ENCODE peak calls at places on chromosomes 6 and 20, in nine cellular contexts. G is GM12878, L is HL-60, J is HCT116, N is SK-N-SH, E is A549, Z is GM23338, C is Panc1, K is HepG2. B is an unnamed sample.

GRCh38 chr6:160933256-160933655 is 58.3 kb upstream of the MAP3K4 start:
- DNase-seq in G (no peak), L (no peak), J (no peak), N (peak), E (no peak), Z (peak), C (no peak), K (peak), B (no peak)

GRCh38 chr20:22430154-22430745 is 154.1 kb downstream of the FOXA2 start:
- DNase-seq in G (no peak), L (no peak), J (no peak), N (no peak), E (peak), Z (peak), C (peak), K (peak), B (peak)

GRCh38 chr20:39547546-39548410 is 585.6 kb downstream of the DHX35 start:
- DNase-seq in G (no peak), L (no peak), J (no peak), N (no peak), E (no peak), Z (peak), C (no peak), K (no peak), B (no peak)

GRCh38 chr6:6788394-6789020 is 200.0 kb downstream of the LY86 start:
- DNase-seq in G (no peak), L (no peak), J (no peak), N (no peak), E (no peak), Z (peak), C (no peak), K (no peak), B (peak)

GRCh38 chr6:96022225-96022624 is 6.5 kb downstream of the FUT9 start:
- DNase-seq in G (no peak), L (no peak), J (peak), N (no peak), E (no peak), Z (no peak), C (no peak), K (no peak), B (no peak)

GRCh38 chr6:169969372-169970099 is 218.1 kb downstream of the ERMARD start:
- DNase-seq in G (no peak), L (no peak), J (no peak), N (peak), E (no peak), Z (no peak), C (no peak), K (no peak), B (no peak)

GRCh38 chr20:22686097-22686496 is 101.7 kb upstream of the FOXA2 start:
- DNase-seq in G (no peak), L (no peak), J (peak), N (peak), E (peak), Z (peak), C (no peak), K (peak), B (peak)

GRCh38 chr20:4065405-4065841 is 50.1 kb upstream of the RNF24 start:
- DNase-seq in G (no peak), L (no peak), J (no peak), N (no peak), E (no peak), Z (no peak), C (no peak), K (no peak), B (no peak)

GRCh38 chr20:58612021-58612700 is 38.9 kb upstream of the STX16 start:
- DNase-seq in G (no peak), L (no peak), J (no peak), N (no peak), E (no peak), Z (no peak), C (no peak), K (no peak), B (no peak)

GRCh38 chr6:166751051-166751595 is 124.1 kb upstream of the RPS6KA2 start:
- DNase-seq in G (no peak), L (no peak), J (no peak), N (peak), E (no peak), Z (peak), C (no peak), K (no peak), B (no peak)
- TF ChIP-seq REST in G (no peak), L (no peak), J (no peak), N (no peak), E (no peak), Z (no peak), C (no peak), K (no peak), B (no peak)

GRCh38 chr6:90521955-90522354 is 64.9 kb downstream of the MAP3K7 start:
- DNase-seq in G (no peak), L (no peak), J (no peak), N (no peak), E (no peak), Z (no peak), C (no peak), K (no peak), B (no peak)
- TF ChIP-seq REST in G (no peak), L (no peak), J (no peak), N (no peak), E (no peak), Z (no peak), C (no peak), K (no peak), B (no peak)

GRCh38 chr6:158819977-158820632 is 937 bp upstream of the EZR start:
- DNase-seq in G (no peak), L (no peak), J (no peak), N (no peak), E (no peak), Z (no peak), C (no peak), K (no peak), B (peak)

GRCh38 chr6:158818580-158819212 is 472 bp downstream of the EZR start:
- DNase-seq in G (no peak), L (peak), J (no peak), N (peak), E (peak), Z (peak), C (no peak), K (peak), B (peak)

GRCh38 chr6:158817298-158818007 is 1.7 kb downstream of the EZR start:
- DNase-seq in G (no peak), L (no peak), J (no peak), N (peak), E (no peak), Z (peak), C (no peak), K (peak), B (peak)

GRCh38 chr6:158818008-158818579 is 1.1 kb downstream of the EZR start:
- DNase-seq in G (no peak), L (no peak), J (no peak), N (peak), E (peak), Z (peak), C (no peak), K (peak), B (peak)

GRCh38 chr6:158819213-158819976 is at the start of gene EZR:
- DNase-seq in G (no peak), L (peak), J (peak), N (peak), E (peak), Z (peak), C (no peak), K (peak), B (peak)
- TF ChIP-seq REST in G (no peak), L (no peak), J (no peak), N (no peak), E (no peak), Z (no peak), C (no peak), K (no peak), B (peak)

GRCh38 chr6:72554761-72555221 is 67.1 kb upstream of the KCNQ5 start:
- DNase-seq in G (no peak), L (no peak), J (no peak), N (no peak), E (no peak), Z (no peak), C (no peak), K (no peak), B (no peak)
- TF ChIP-seq REST in G (no peak), L (no peak), J (no peak), N (no peak), E (no peak), Z (no peak), C (no peak), K (no peak), B (no peak)

GRCh38 chr20:8018928-8019177 is 708 bp downstream of the TMX4 start:
- DNase-seq in G (peak), L (peak), J (no peak), N (no peak), E (peak), Z (no peak), C (peak), K (no peak), B (no peak)
- TF ChIP-seq REST in G (no peak), L (no peak), J (no peak), N (no peak), E (no peak), Z (no peak), C (no peak), K (no peak), B (no peak)

DNA sequence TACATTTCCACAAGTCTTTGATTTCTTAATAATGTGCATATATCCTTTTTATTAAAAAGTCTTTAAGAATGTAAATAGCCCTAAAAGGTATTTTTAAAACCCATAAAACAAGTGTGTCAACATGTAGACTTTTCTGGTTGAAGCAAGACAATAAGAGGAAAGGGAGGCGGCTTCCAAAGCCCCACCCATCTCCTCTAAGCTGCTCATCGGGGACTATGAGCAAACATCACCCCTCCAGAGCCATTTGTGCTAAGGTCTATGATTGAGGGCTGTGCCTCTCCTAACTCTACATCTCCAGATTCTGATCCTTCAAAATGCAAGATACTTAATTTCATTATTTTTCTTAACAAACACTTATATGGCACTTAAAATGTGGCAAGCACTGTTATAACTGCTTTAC is 2.5 kb upstream of the NAA20 start:
- DNase-seq in G (no peak), L (no peak), J (no peak), N (no peak), E (no peak), Z (peak), C (no peak), K (no peak), B (no peak)
- TF ChIP-seq REST in G (no peak), L (no peak), J (no peak), N (no peak), E (no peak), Z (no peak), C (no peak), K (no peak), B (no peak)

DNA sequence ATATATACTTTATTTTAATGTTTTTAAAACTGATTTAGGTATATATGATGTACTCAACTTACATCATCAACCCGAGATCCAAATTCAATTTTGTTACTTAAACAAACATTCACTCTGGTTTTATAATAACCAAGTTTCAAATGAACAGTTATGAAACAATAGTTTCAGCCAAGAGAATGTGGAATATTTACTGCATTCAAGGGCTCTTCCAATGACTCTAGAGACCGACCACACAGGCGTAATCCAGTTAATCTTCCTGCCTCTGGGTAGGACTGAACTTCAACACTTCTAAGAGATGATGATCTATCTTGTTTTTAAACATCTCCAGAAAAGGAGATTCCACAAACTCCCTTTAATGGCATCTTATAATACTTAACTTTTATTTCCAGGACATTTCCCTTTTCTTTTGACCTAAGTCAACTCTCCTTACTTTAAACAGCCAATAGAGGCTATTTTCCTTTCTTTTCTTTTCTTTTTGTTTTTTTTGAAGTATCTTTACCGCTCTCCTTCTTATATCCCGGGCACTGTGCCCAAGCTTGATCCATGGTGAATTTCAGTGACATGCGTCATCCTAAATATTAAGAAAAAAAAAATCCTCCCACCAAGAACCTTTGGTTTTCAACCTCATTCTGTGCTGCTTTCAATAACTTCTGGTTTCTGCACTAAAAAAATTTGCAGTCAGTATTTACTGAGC is 110.1 kb downstream of the KIF13A start:
- DNase-seq in G (no peak), L (no peak), J (no peak), N (no peak), E (peak), Z (no peak), C (no peak), K (no peak), B (no peak)
- TF ChIP-seq REST in G (no peak), L (no peak), J (no peak), N (no peak), E (no peak), Z (no peak), C (no peak), K (no peak), B (no peak)

GRCh38 chr6:36340341-36340670 is 3.6 kb upstream of the BNIP5 start:
- DNase-seq in G (no peak), L (no peak), J (no peak), N (no peak), E (no peak), Z (no peak), C (no peak), K (no peak), B (no peak)
- TF ChIP-seq REST in G (no peak), L (no peak), J (no peak), N (no peak), E (no peak), Z (no peak), C (no peak), K (no peak), B (no peak)

B was measured in K562.